ENCODE peak calls at places on chromosomes 12 and 14, in six cellular contexts. W, G, L, U, M and P are unnamed samples.

GRCh38 chr14:52146504-52146903 is 77.6 kb upstream of the NID2 start:
- DNase-seq in W (no peak), G (no peak), L (no peak), U (no peak), M (no peak), P (no peak)

GRCh38 chr12:50052544-50052943 is 4.9 kb upstream of the ASIC1 start:
- DNase-seq in W (no peak), G (no peak), L (no peak), U (no peak), M (no peak), P (no peak)

GRCh38 chr14:65028937-65029336 is 42.2 kb downstream of the FNTB start:
- DNase-seq in W (no peak), G (no peak), L (no peak), U (no peak), M (no peak), P (no peak)

GRCh38 chr12:71426030-71426570 is 13.5 kb upstream of the LGR5 start:
- DNase-seq in W (no peak), G (no peak), L (no peak), U (no peak), M (no peak), P (no peak)

GRCh38 chr12:121990692-121991603 is 30.7 kb upstream of the BCL7A start:
- DNase-seq in W (no peak), G (no peak), L (no peak), U (no peak), M (no peak), P (no peak)

GRCh38 chr12:80374615-80375014 is 69.4 kb upstream of the PTPRQ start:
- DNase-seq in W (no peak), G (no peak), L (no peak), U (no peak), M (no peak), P (peak)

GRCh38 chr12:85036241-85036707 is at the start of the genes LRRIQ1 and TSPAN19:
- DNase-seq in W (peak), G (peak), L (peak), U (peak), M (peak), P (peak)

GRCh38 chr14:74896400-74896799 is 14.7 kb downstream of the DLST start:
- DNase-seq in W (no peak), G (no peak), L (no peak), U (no peak), M (no peak), P (no peak)

GRCh38 chr12:25712169-25712568 is 159.1 kb upstream of the LMNTD1 start:
- DNase-seq in W (no peak), G (no peak), L (no peak), U (no peak), M (peak), P (no peak)

GRCh38 chr12:56590237-56590830 is 39.8 kb downstream of the BAZ2A start:
- DNase-seq in W (peak), G (peak), L (no peak), U (no peak), M (peak), P (peak)

GRCh38 chr12:48019639-48020265 is 15.5 kb upstream of the COL2A1 start:
- DNase-seq in W (no peak), G (no peak), L (no peak), U (no peak), M (peak), P (no peak)

GRCh38 chr12:65602579-65603295 is 221.5 kb upstream of the HMGA2 start:
- DNase-seq in W (peak), G (peak), L (peak), U (peak), M (peak), P (peak)

GRCh38 chr12:131091413-131091975 is 137.8 kb downstream of the ADGRD1 start:
- DNase-seq in W (no peak), G (no peak), L (no peak), U (no peak), M (no peak), P (peak)

GRCh38 chr12:130620756-130621155 is 95.3 kb downstream of the RIMBP2 start:
- DNase-seq in W (no peak), G (no peak), L (no peak), U (no peak), M (no peak), P (no peak)

GRCh38 chr14:103698380-103699260 is 16.6 kb downstream of the XRCC3 start:
- DNase-seq in W (no peak), G (no peak), L (no peak), U (no peak), M (no peak), P (no peak)

GRCh38 chr14:49641697-49642129 is 6.7 kb upstream of the DNAAF2 start:
- DNase-seq in W (no peak), G (peak), L (no peak), U (no peak), M (no peak), P (peak)

GRCh38 chr12:120994589-120995337 is 16.4 kb downstream of the HNF1A start:
- DNase-seq in W (no peak), G (no peak), L (no peak), U (no peak), M (no peak), P (no peak)

GRCh38 chr14:50335989-50336391 is 23.9 kb downstream of the DMAC2L start:
- DNase-seq in W (no peak), G (no peak), L (no peak), U (no peak), M (peak), P (no peak)

GRCh38 chr14:34119107-34119858 is 168.4 kb upstream of the EGLN3 start:
- DNase-seq in W (no peak), G (no peak), L (no peak), U (no peak), M (no peak), P (no peak)

GRCh38 chr14:105092912-105093425 is 27.7 kb upstream of the GPR132 start:
- DNase-seq in W (peak), G (peak), L (no peak), U (no peak), M (no peak), P (peak)

GRCh38 chr12:50732591-50732990 is 31.3 kb upstream of the ATF1 start:
- DNase-seq in W (no peak), G (peak), L (no peak), U (no peak), M (no peak), P (no peak)

GRCh38 chr12:108972226-108972757 is 48.6 kb downstream of the SVOP start:
- DNase-seq in W (no peak), G (peak), L (no peak), U (no peak), M (no peak), P (no peak)

GRCh38 chr12:58105225-58106119 is 164.1 kb downstream of the ATP23 start:
- DNase-seq in W (no peak), G (peak), L (no peak), U (no peak), M (no peak), P (peak)

GRCh38 chr12:106133136-106134087 is 5.3 kb downstream of the NUAK1 start:
- DNase-seq in W (no peak), G (peak), L (no peak), U (no peak), M (no peak), P (no peak)

GRCh38 chr14:36726128-36726527 is 64.5 kb downstream of the PAX9 start:
- DNase-seq in W (no peak), G (no peak), L (no peak), U (no peak), M (no peak), P (no peak)

GRCh38 chr12:108611884-108612415 is 14.1 kb upstream of the TMEM119 start:
- DNase-seq in W (peak), G (peak), L (no peak), U (no peak), M (no peak), P (peak)

GRCh38 chr12:106386836-106387555 is 29.4 kb downstream of the POLR3B start:
- DNase-seq in W (no peak), G (peak), L (no peak), U (no peak), M (no peak), P (no peak)

GRCh38 chr14:21097616-21098133 is 780 bp downstream of the ZNF219 start:
- DNase-seq in W (no peak), G (no peak), L (no peak), U (peak), M (no peak), P (no peak)

GRCh38 chr14:77067632-77068514 is 30.2 kb upstream of the CIPC start:
- DNase-seq in W (peak), G (peak), L (no peak), U (peak), M (peak), P (peak)

GRCh38 chr14:99529899-99530298 is 48.7 kb downstream of the CCNK start:
- DNase-seq in W (no peak), G (no peak), L (no peak), U (no peak), M (no peak), P (no peak)

GRCh38 chr12:88413561-88414095 is 166.6 kb downstream of the KITLG start:
- DNase-seq in W (no peak), G (no peak), L (no peak), U (no peak), M (no peak), P (no peak)

GRCh38 chr12:102107970-102108369 is 11.9 kb downstream of the NUP37 start:
- DNase-seq in W (no peak), G (no peak), L (no peak), U (no peak), M (no peak), P (no peak)

GRCh38 chr12:100364334-100364733 is 7.5 kb downstream of the SLC17A8 start:
- DNase-seq in W (no peak), G (no peak), L (no peak), U (no peak), M (no peak), P (no peak)

GRCh38 chr12:12887471-12887870 is 3.9 kb upstream of the GPRC5A start:
- DNase-seq in W (no peak), G (peak), L (no peak), U (no peak), M (no peak), P (peak)

GRCh38 chr12:104958009-104958945 is at the start of gene SLC41A2:
- DNase-seq in W (peak), G (peak), L (peak), U (peak), M (peak), P (peak)

GRCh38 chr14:64970776-64971451 is 1.2 kb downstream of the RAB15 start:
- DNase-seq in W (no peak), G (peak), L (no peak), U (no peak), M (no peak), P (peak)

GRCh38 chr12:14656846-14657245 is 39.6 kb downstream of the GUCY2C start:
- DNase-seq in W (no peak), G (no peak), L (no peak), U (no peak), M (no peak), P (no peak)

GRCh38 chr14:59511916-59512530 is 27.7 kb downstream of the JKAMP start:
- DNase-seq in W (no peak), G (no peak), L (no peak), U (peak), M (no peak), P (peak)

GRCh38 chr14:88598097-88598675 is 35.3 kb downstream of the ZC3H14 start:
- DNase-seq in W (no peak), G (no peak), L (no peak), U (no peak), M (no peak), P (no peak)